ENCODE peak calls at places on chromosomes 13 and 19, in nine cellular contexts. M is uterus; S is OCI-LY7; C is CD4-positive, alpha-beta T cell; L is iris pigment epithelial cell; J is ELF-1; O is stimulated activated CD8-positive, alpha-beta memory T cell treated with anti-CD3 and anti-CD28 coated beads, Interleukin-7, amount 100 ng/mL, for 4 hours; N is activated CD8-positive, alpha-beta T cell treated with anti-CD3 and anti-CD28 coated beads for 36 hours; A is mammary epithelial cell. K is an unnamed sample.

GRCh38 chr13:106499113-106499512 is 36.3 kb downstream of the EFNB2 start:
- DNase-seq in C (no peak), L (no peak), A (no peak), S (no peak), O (no peak), M (no peak), N (no peak), J (no peak), K (no peak)

GRCh38 chr13:49371943-49372636 is 71.8 kb downstream of the CAB39L start:
- DNase-seq in O (no peak), L (peak), M (no peak), N (no peak), S (peak), C (peak), A (no peak), J (no peak), K (no peak)

GRCh38 chr13:76438050-76438449 is 448.2 kb downstream of the KCTD12 start:
- DNase-seq in C (no peak), O (no peak), J (no peak), S (no peak), L (peak), M (no peak), A (no peak), N (no peak), K (no peak)

GRCh38 chr19:33197591-33198000 is 3.5 kb downstream of the LRP3 start:
- DNase-seq in S (no peak), C (no peak), J (no peak), L (no peak), A (no peak), N (no peak), M (no peak), O (no peak), K (no peak)

GRCh38 chr13:59776924-59777690 is 386.6 kb downstream of the DIAPH3 start:
- DNase-seq in A (peak), O (no peak), L (peak), C (no peak), M (no peak), S (no peak), J (no peak), N (no peak), K (peak)

GRCh38 chr13:71831716-71832115 is 35.3 kb downstream of the DACH1 start:
- DNase-seq in M (no peak), O (no peak), J (peak), C (no peak), L (no peak), A (no peak), S (no peak), N (no peak), K (no peak)

GRCh38 chr19:18660051-18660910 is 23.2 kb upstream of the CRTC1 start:
- DNase-seq in M (peak), A (no peak), S (no peak), L (peak), J (no peak), N (no peak), O (no peak), C (no peak), K (no peak)

GRCh38 chr19:46211201-46211881 is 18.2 kb upstream of the IGFL1 start:
- DNase-seq in J (peak), L (peak), C (no peak), O (no peak), M (no peak), A (peak), S (no peak), N (no peak), K (no peak)

GRCh38 chr19:21586341-21587116 is 81.1 kb downstream of the ZNF429 start:
- DNase-seq in J (peak), S (no peak), M (no peak), L (no peak), O (no peak), C (no peak), A (no peak), N (peak), K (no peak)

GRCh38 chr19:13953021-13953531 is 767 bp downstream of the DCAF15 start:
- DNase-seq in N (peak), O (no peak), J (no peak), A (peak), S (peak), M (no peak), C (no peak), L (peak), K (no peak)

GRCh38 chr19:2095338-2095938 is 688 bp downstream of the MOB3A start:
- DNase-seq in N (peak), C (no peak), L (no peak), M (no peak), O (no peak), J (no peak), S (peak), A (no peak), K (no peak)

GRCh38 chr13:45728759-45729158 is 26.6 kb downstream of the CBY2 start:
- DNase-seq in J (peak), C (no peak), O (no peak), S (peak), M (no peak), A (no peak), L (no peak), N (peak), K (no peak)

GRCh38 chr19:10384580-10384979 is 4.2 kb upstream of the TYK2 start:
- DNase-seq in A (no peak), C (no peak), S (no peak), M (no peak), O (no peak), L (no peak), J (peak), N (no peak), K (no peak)

GRCh38 chr13:113427562-113428468 is 25.5 kb downstream of the ADPRHL1 start:
- DNase-seq in L (peak), O (no peak), A (no peak), N (no peak), M (no peak), S (no peak), C (no peak), J (no peak), K (no peak)

K was measured in GM12878.